ENCODE peak calls at places on chromosomes 2 and 18, in six cellular contexts. R is GM23248, I is EH, H is RKO, O is renal cortical epithelial cell, Q is Peyer's patch. B is an unnamed sample.

GRCh38 chr2:160169401-160169918 is 30.6 kb downstream of the ITGB6 start:
- DNase-seq in H (no peak), O (peak), R (no peak), I (no peak), Q (no peak), B (no peak)

GRCh38 chr2:240179186-240179815 is 38.8 kb upstream of the OTOS start:
- DNase-seq in H (no peak), R (no peak), Q (no peak), O (no peak), I (no peak), B (no peak)

GRCh38 chr2:160339291-160339690 is 139.2 kb upstream of the ITGB6 start:
- DNase-seq in R (peak), O (no peak), I (peak), H (no peak), Q (no peak), B (no peak)

GRCh38 chr2:726158-726557 is 49.0 kb upstream of the TMEM18 start:
- DNase-seq in R (no peak), O (no peak), I (no peak), H (no peak), Q (no peak), B (no peak)

GRCh38 chr2:219987830-219988229 is 360.4 kb downstream of the SLC4A3 start:
- DNase-seq in Q (no peak), H (peak), R (peak), O (peak), I (peak), B (peak)

GRCh38 chr18:26863122-26863879 is 2.2 kb downstream of the AQP4 start:
- DNase-seq in Q (peak), R (peak), H (no peak), O (peak), I (no peak), B (no peak)

GRCh38 chr2:16635796-16636699 is 29.6 kb downstream of the CYRIA start:
- DNase-seq in O (peak), I (no peak), H (no peak), R (no peak), Q (no peak), B (peak)

GRCh38 chr2:73243884-73244570 is 9.9 kb downstream of the CCT7 start:
- DNase-seq in H (no peak), I (peak), O (peak), Q (no peak), R (peak), B (peak)

GRCh38 chr2:112033600-112033999 is 21.5 kb upstream of the TMEM87B start:
- DNase-seq in I (peak), R (peak), Q (no peak), H (no peak), O (peak), B (peak)

GRCh38 chr2:120914839-120915521 is 179.3 kb downstream of the GLI2 start:
- DNase-seq in H (peak), Q (no peak), O (peak), I (peak), R (peak), B (peak)

GRCh38 chr18:11859282-11859797 is 8.1 kb downstream of the CHMP1B start:
- DNase-seq in H (no peak), I (no peak), R (no peak), Q (no peak), O (peak), B (no peak)

GRCh38 chr2:74391209-74391579 is 11.1 kb upstream of the DCTN1 start:
- DNase-seq in H (peak), R (peak), Q (no peak), I (peak), O (peak), B (peak)

GRCh38 chr2:127361929-127362328 is 25.8 kb downstream of the MAP3K2 start:
- DNase-seq in Q (no peak), H (no peak), R (peak), O (no peak), I (no peak), B (no peak)

GRCh38 chr2:26630669-26631360 is 10.4 kb downstream of the CIB4 start:
- DNase-seq in H (peak), R (peak), Q (peak), O (peak), I (peak), B (peak)

GRCh38 chr18:52588916-52589315 is 248.9 kb downstream of the DCC start:
- DNase-seq in O (peak), H (no peak), I (no peak), R (no peak), Q (no peak), B (no peak)

GRCh38 chr18:9985641-9986040 is 71.8 kb downstream of the VAPA start:
- DNase-seq in H (no peak), O (no peak), Q (no peak), R (no peak), I (no peak), B (no peak)

GRCh38 chr2:201483337-201483736 is 31.8 kb downstream of the STRADB start:
- DNase-seq in Q (no peak), O (no peak), I (peak), H (no peak), R (no peak), B (no peak)

GRCh38 chr2:105179469-105180372 is 61.8 kb upstream of the GPR45 start:
- DNase-seq in I (peak), Q (no peak), O (peak), H (peak), R (peak), B (peak)

GRCh38 chr2:239768031-239768800 is 256.9 kb downstream of the NDUFA10 start:
- DNase-seq in H (no peak), I (no peak), O (no peak), Q (peak), R (no peak), B (no peak)

GRCh38 chr2:69345434-69345833 is 41.6 kb downstream of the GFPT1 start:
- DNase-seq in I (peak), O (no peak), H (no peak), Q (no peak), R (peak), B (no peak)

GRCh38 chr2:134843968-134844367 is 5.6 kb downstream of the ACMSD start:
- DNase-seq in Q (no peak), I (no peak), O (no peak), H (no peak), R (no peak), B (no peak)

GRCh38 chr2:18046558-18046957 is 168.1 kb downstream of the KCNS3 start:
- DNase-seq in H (no peak), Q (no peak), I (peak), R (peak), O (peak), B (peak)

GRCh38 chr2:237475704-237476107 is 11.3 kb upstream of the MLPH start:
- DNase-seq in R (peak), O (peak), I (peak), Q (no peak), H (peak), B (peak)

GRCh38 chr2:43269706-43270105 is 43.3 kb upstream of the ZFP36L2 start:
- DNase-seq in H (no peak), Q (no peak), R (peak), I (peak), O (peak), B (peak)

GRCh38 chr2:142944264-142944663 is 66.8 kb downstream of the KYNU start:
- DNase-seq in H (peak), I (peak), O (peak), R (peak), Q (no peak), B (peak)

GRCh38 chr2:188974184-188974583 is at the start of gene COL3A1:
- DNase-seq in Q (no peak), R (peak), I (peak), O (no peak), H (no peak), B (peak)

GRCh38 chr18:62485684-62486083 is 37.1 kb upstream of the ZCCHC2 start:
- DNase-seq in O (peak), H (peak), I (peak), Q (no peak), R (peak), B (peak)

GRCh38 chr2:105804266-105804665 is 59.6 kb downstream of the NCK2 start:
- DNase-seq in I (peak), Q (no peak), H (no peak), O (no peak), R (no peak), B (no peak)

GRCh38 chr2:42733852-42734251 is 30.1 kb downstream of the OXER1 start:
- DNase-seq in H (no peak), O (no peak), R (no peak), I (no peak), Q (no peak), B (no peak)

GRCh38 chr2:216142540-216142939 is 33.4 kb downstream of the XRCC5 start:
- DNase-seq in H (peak), R (peak), O (peak), Q (no peak), I (peak), B (peak)

B was measured in mesenchymal stem cell.